ENCODE peak calls at places on chromosomes 2 and 18, in six cellular contexts. H, I, T, P, A and S are unnamed samples.

GRCh38 chr2:26274058-26274613 is 29.4 kb downstream of the HADHB start:
- DNase-seq in I (peak; percentile 89), A (peak; percentile 71), P (peak; percentile 90), T (no peak), H (no peak), S (peak; percentile 78)

GRCh38 chr2:157990173-157990572 is 111.5 kb upstream of the UPP2 start:
- DNase-seq in T (no peak), P (no peak), I (no peak), A (no peak), H (no peak), S (no peak)

GRCh38 chr2:233225230-233226068 is 26.0 kb upstream of the ATG16L1 start:
- DNase-seq in A (no peak), P (no peak), H (no peak), T (no peak), I (no peak), S (no peak)

GRCh38 chr2:235808366-235808765 is 314.5 kb downstream of the AGAP1 start:
- DNase-seq in I (no peak), P (no peak), A (no peak), H (no peak), T (no peak), S (no peak)

GRCh38 chr2:27964067-27964466 is 73.5 kb downstream of the BABAM2 start:
- DNase-seq in T (no peak), A (no peak), H (no peak), P (no peak), I (no peak), S (no peak)

GRCh38 chr2:207960090-207960489 is 65.2 kb downstream of the PLEKHM3 start:
- DNase-seq in I (no peak), H (no peak), P (no peak), T (no peak), A (no peak), S (no peak)

GRCh38 chr2:208406474-208407451 is at the start of gene PTH2R:
- DNase-seq in T (no peak), I (no peak), A (peak; percentile 6), H (peak; percentile 50), P (no peak), S (no peak)

GRCh38 chr2:188132385-188132784 is 159.3 kb upstream of the GULP1 start:
- DNase-seq in A (peak; percentile 3), T (no peak), P (no peak), I (no peak), H (no peak), S (no peak)

GRCh38 chr18:61752973-61753372 is 139.8 kb downstream of the RNF152 start:
- DNase-seq in P (no peak), I (no peak), H (no peak), A (no peak), T (no peak), S (no peak)

GRCh38 chr2:147614491-147614890 is 230.3 kb upstream of the ACVR2A start:
- DNase-seq in H (no peak), I (no peak), T (no peak), A (no peak), P (no peak), S (no peak)

GRCh38 chr2:28612131-28612812 is 116.4 kb downstream of the PLB1 start:
- DNase-seq in T (no peak), P (no peak), H (no peak), I (no peak), A (no peak), S (no peak)

GRCh38 chr2:69169990-69170389 is 157.0 kb downstream of the ANTXR1 start:
- DNase-seq in I (no peak), P (no peak), T (no peak), H (no peak), A (peak; percentile 91), S (no peak)

GRCh38 chr2:235234711-235235110 is 259.1 kb upstream of the AGAP1 start:
- DNase-seq in H (no peak), P (no peak), A (no peak), I (no peak), T (no peak), S (no peak)

GRCh38 chr2:162174778-162175177 is 22.7 kb upstream of the GCG start:
- DNase-seq in I (no peak), T (no peak), A (no peak), H (no peak), P (no peak), S (no peak)

GRCh38 chr2:212076456-212076855 is 462.1 kb downstream of the ERBB4 start:
- DNase-seq in T (peak; percentile 34), P (no peak), I (no peak), A (no peak), H (no peak), S (no peak)

GRCh38 chr2:42353792-42354429 is 7.1 kb downstream of the COX7A2L start:
- DNase-seq in A (no peak), H (no peak), I (no peak), P (no peak), T (no peak), S (no peak)

GRCh38 chr2:68974251-68974650 is at the start of gene GKN1:
- DNase-seq in I (no peak), A (no peak), H (no peak), P (no peak), T (no peak), S (no peak)

GRCh38 chr2:8662239-8662879 is 19.5 kb upstream of the ID2 start:
- DNase-seq in P (no peak), A (no peak), I (no peak), T (no peak), H (no peak), S (no peak)

GRCh38 chr2:1072258-1072657 is 121.6 kb downstream of the SNTG2 start:
- DNase-seq in A (no peak), I (no peak), H (no peak), T (no peak), P (no peak), S (no peak)

GRCh38 chr2:15734871-15735737 is 143.4 kb downstream of the DDX1 start:
- DNase-seq in T (no peak), I (no peak), A (no peak), P (no peak), H (no peak), S (no peak)

GRCh38 chr18:45538444-45538843 is 76.8 kb upstream of the SLC14A2 start:
- DNase-seq in A (no peak), P (no peak), H (no peak), I (no peak), T (no peak), S (no peak)

GRCh38 chr2:160472839-160473251 is 20.8 kb downstream of the RBMS1 start:
- DNase-seq in P (no peak), A (no peak), I (no peak), T (no peak), H (no peak), S (no peak)

GRCh38 chr2:165700511-165700910 is 93.5 kb downstream of the GALNT3 start:
- DNase-seq in I (no peak), H (no peak), A (no peak), T (no peak), P (no peak), S (no peak)

GRCh38 chr2:16538691-16539090 is 126.9 kb downstream of the CYRIA start:
- DNase-seq in A (no peak), T (no peak), H (no peak), P (no peak), I (no peak), S (no peak)

GRCh38 chr2:14530506-14530905 is 102.0 kb upstream of the LRATD1 start:
- DNase-seq in I (no peak), P (no peak), A (no peak), H (no peak), T (no peak), S (no peak)

GRCh38 chr18:48545690-48546365 is 7.0 kb downstream of the CTIF start:
- DNase-seq in H (no peak), P (peak; percentile 24), A (no peak), I (peak; percentile 30), T (no peak), S (peak; percentile 49)

GRCh38 chr2:234814366-234814765 is 137.5 kb upstream of the SH3BP4 start:
- DNase-seq in I (no peak), A (peak; percentile 5), T (no peak), H (no peak), P (no peak), S (no peak)

GRCh38 chr2:122340246-122340645 is 584.8 kb downstream of the TSN start:
- DNase-seq in P (no peak), A (no peak), I (no peak), H (no peak), T (no peak), S (no peak)

GRCh38 chr2:125033871-125034270 is 1008.8 kb downstream of the CNTNAP5 start:
- DNase-seq in I (no peak), P (no peak), T (no peak), A (no peak), H (no peak), S (no peak)
- H3K9me3 ChIP-seq in I (no peaks in the 10 kb centered on the region), P (no peaks in the 10 kb centered on the region), T (no peaks in the 10 kb centered on the region), A (no peaks in the 10 kb centered on the region), H (no peaks in the 10 kb centered on the region), S (no peaks in the 10 kb centered on the region)

DNA sequence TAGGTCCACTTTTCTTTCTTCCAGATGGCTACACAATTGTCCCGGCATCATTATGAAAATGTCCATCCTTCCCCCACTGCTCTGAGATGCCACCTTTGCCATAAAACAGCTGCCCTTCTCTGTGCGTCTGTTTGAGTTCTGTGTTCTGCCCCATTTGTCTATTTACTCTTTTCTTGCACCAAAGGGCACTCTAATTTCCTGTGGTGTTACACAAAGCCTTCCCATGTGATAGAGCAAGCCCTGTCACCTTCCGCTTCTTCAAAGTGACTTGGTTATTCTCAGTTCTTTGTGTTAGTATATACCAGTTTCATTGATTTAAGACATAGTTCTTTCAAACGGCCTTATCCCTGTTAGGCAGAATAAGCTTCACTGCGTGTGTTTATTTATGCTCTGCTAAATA is 84.1 kb downstream of the FBXO15 start:
- DNase-seq in A (no peak), H (no peak), I (no peak), T (no peak), P (no peak), S (no peak)
- H3K4me3 ChIP-seq in A (no peak overlapping the region), H (no peak overlapping the region), I (no peak overlapping the region), T (no peak overlapping the region), P (no peak overlapping the region), S (no peak overlapping the region)

DNA sequence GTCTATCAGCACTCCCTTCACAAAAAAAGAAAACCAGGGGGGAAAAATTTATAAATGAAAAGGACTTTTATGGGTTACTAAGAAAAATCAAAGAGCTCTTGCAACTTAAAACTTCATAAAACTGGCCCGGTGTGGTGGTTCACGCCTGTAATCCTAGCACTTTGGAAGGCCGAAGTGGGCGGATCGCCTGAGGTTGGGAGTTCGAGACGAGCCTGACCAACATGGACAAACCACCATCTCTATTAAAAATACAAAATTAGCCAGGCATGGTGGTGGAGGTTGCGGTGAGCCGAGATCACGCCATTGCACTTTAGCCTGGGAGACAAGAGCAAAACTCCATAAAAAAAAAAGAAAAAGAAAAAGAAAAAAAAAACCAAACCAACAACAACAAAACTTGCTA is 1.7 kb downstream of the DIPK1C start:
- DNase-seq in P (no peak), H (no peak), I (no peak), A (no peak), T (no peak), S (no peak)
- H3K9me3 ChIP-seq in P (no peaks in the 10 kb centered on the region), H (no peaks in the 10 kb centered on the region), I (no peaks in the 10 kb centered on the region), A (no peaks in the 10 kb centered on the region), T (no peaks in the 10 kb centered on the region), S (no peaks in the 10 kb centered on the region)

DNA sequence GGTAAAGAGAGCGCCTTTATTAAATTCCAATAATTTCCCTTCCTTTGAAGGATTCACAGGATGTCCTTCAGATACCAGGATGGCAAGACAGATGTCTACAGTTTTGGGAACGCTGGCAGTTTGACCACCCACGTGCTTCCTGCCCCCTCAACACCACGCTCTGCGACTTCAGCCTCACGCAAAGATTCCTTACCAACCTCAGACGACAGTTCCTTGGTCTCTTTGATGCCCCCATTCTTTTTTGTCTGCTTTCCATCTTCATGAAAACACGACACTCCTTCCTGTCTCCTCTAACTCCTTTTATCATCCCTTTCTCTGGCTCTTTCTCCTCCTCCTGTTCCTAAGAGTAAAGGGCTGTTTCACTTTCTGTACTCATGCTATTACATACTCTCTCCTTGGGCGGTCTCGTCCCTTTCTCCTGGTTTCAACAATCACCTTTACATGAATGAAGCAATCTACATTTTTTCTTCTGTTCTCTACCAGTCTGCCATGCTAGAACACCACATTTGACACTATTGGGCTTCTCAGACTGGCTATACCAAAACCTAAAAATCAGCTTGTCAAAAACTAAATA is 189.9 kb upstream of the PGAP1 start:
- DNase-seq in H (no peak), T (no peak), P (no peak), I (no peak), A (no peak), S (no peak)
- H3K4me3 ChIP-seq in H (no peak overlapping the region), T (no peak overlapping the region), P (no peak overlapping the region), I (no peak overlapping the region), A (no peak overlapping the region), S (no peak overlapping the region)